ENCODE peak calls at places on chromosomes 5 and 9, in four cellular contexts. One of them, this sample, is unnamed.

GRCh38 chr9:118674942-118675341 is 694.3 kb downstream of the BRINP1 start:
- DNase-seq in HT-29: no peak
- DNase-seq in uterus: no peak
- DNase-seq in AG08396: no peak
- DNase-seq in this sample: no peak

GRCh38 chr5:103362211-103362610 is 103.6 kb downstream of the MACIR start:
- DNase-seq in uterus: no peak
- DNase-seq in HT-29: no peak
- DNase-seq in AG08396: no peak
- DNase-seq in this sample: no peak

GRCh38 chr5:108046955-108047670 is 334.8 kb downstream of the FBXL17 start:
- DNase-seq in uterus: no peak
- DNase-seq in HT-29: no peak
- DNase-seq in AG08396: no peak
- DNase-seq in this sample: no peak

GRCh38 chr9:127133739-127134167 is 11.3 kb upstream of the ANGPTL2 start:
- DNase-seq in HT-29: no peak
- DNase-seq in AG08396: peak; percentile 70
- DNase-seq in uterus: peak; percentile 78
- DNase-seq in this sample: no peak

GRCh38 chr9:117703538-117703937 is 665 bp upstream of the TLR4 start:
- DNase-seq in HT-29: no peak
- DNase-seq in uterus: no peak
- DNase-seq in AG08396: no peak
- DNase-seq in this sample: no peak

GRCh38 chr9:127158995-127159801 is 36.8 kb upstream of the ANGPTL2 start:
- DNase-seq in HT-29: peak; percentile 56
- DNase-seq in AG08396: peak; percentile 82
- DNase-seq in uterus: peak; percentile 75
- DNase-seq in this sample: peak; percentile 31

GRCh38 chr9:137759649-137760321 is 117.8 kb upstream of the CACNA1B start:
- DNase-seq in AG08396: no peak
- DNase-seq in uterus: no peak
- DNase-seq in HT-29: no peak
- DNase-seq in this sample: no peak

GRCh38 chr5:14364576-14365472 is 216.8 kb upstream of the OTULINL start:
- DNase-seq in uterus: no peak
- DNase-seq in AG08396: no peak
- DNase-seq in HT-29: peak; percentile 75
- DNase-seq in this sample: peak; percentile 16

GRCh38 chr5:137935694-137936093 is 46.4 kb downstream of the PKD2L2 start:
- DNase-seq in HT-29: no peak
- DNase-seq in AG08396: no peak
- DNase-seq in uterus: no peak
- DNase-seq in this sample: no peak

GRCh38 chr9:4508907-4509589 is 18.8 kb downstream of the SLC1A1 start:
- DNase-seq in HT-29: no peak
- DNase-seq in uterus: no peak
- DNase-seq in AG08396: peak; percentile 69
- DNase-seq in this sample: no peak

GRCh38 chr9:70964861-70965260 is 156.6 kb downstream of the TRPM3 start:
- DNase-seq in AG08396: no peak
- DNase-seq in uterus: no peak
- DNase-seq in HT-29: no peak
- DNase-seq in this sample: no peak

GRCh38 chr9:107732781-107733529 is 243.4 kb upstream of the KLF4 start:
- DNase-seq in HT-29: no peak
- DNase-seq in AG08396: peak; percentile 65
- DNase-seq in uterus: peak; percentile 54
- DNase-seq in this sample: no peak

GRCh38 chr9:133991211-133991921 is 758 bp downstream of the VAV2 start:
- DNase-seq in HT-29: peak; percentile 4
- DNase-seq in uterus: no peak
- DNase-seq in AG08396: peak; percentile 43
- DNase-seq in this sample: peak; percentile 32

GRCh38 chr5:179201986-179202385 is 141.8 kb downstream of the ZNF354C start:
- DNase-seq in uterus: no peak
- DNase-seq in AG08396: no peak
- DNase-seq in HT-29: no peak
- DNase-seq in this sample: no peak

GRCh38 chr5:6686501-6686900 is 26.7 kb upstream of the TENT4A start:
- DNase-seq in AG08396: no peak
- DNase-seq in HT-29: no peak
- DNase-seq in uterus: no peak
- DNase-seq in this sample: no peak

GRCh38 chr5:173880306-173880985 is 7.7 kb upstream of the CPEB4 start:
- DNase-seq in HT-29: no peak
- DNase-seq in AG08396: peak; percentile 73
- DNase-seq in uterus: no peak
- DNase-seq in this sample: no peak

GRCh38 chr5:113487779-113488644 is at the start of gene MCC:
- DNase-seq in AG08396: peak; percentile 96
- DNase-seq in uterus: peak; percentile 70
- DNase-seq in HT-29: no peak
- DNase-seq in this sample: peak; percentile 83

GRCh38 chr9:132744881-132745761 is 74.9 kb downstream of the GTF3C4 start:
- DNase-seq in AG08396: no peak
- DNase-seq in HT-29: no peak
- DNase-seq in uterus: no peak
- DNase-seq in this sample: no peak

GRCh38 chr9:99752710-99753109 is 69.0 kb upstream of the NR4A3 start:
- DNase-seq in uterus: no peak
- DNase-seq in HT-29: no peak
- DNase-seq in AG08396: peak; percentile 22
- DNase-seq in this sample: no peak

GRCh38 chr9:27732494-27732893 is 159.2 kb upstream of the C9orf72 start:
- DNase-seq in AG08396: no peak
- DNase-seq in uterus: no peak
- DNase-seq in HT-29: no peak
- DNase-seq in this sample: no peak

GRCh38 chr5:72458407-72458806 is 48.8 kb downstream of the ZNF366 start:
- DNase-seq in uterus: no peak
- DNase-seq in AG08396: no peak
- DNase-seq in HT-29: no peak
- DNase-seq in this sample: no peak

GRCh38 chr9:121947683-121948300 is 145.3 kb downstream of the TTLL11 start:
- DNase-seq in uterus: no peak
- DNase-seq in HT-29: no peak
- DNase-seq in AG08396: no peak
- DNase-seq in this sample: no peak

GRCh38 chr5:156774273-156774672 is 75.8 kb upstream of the PPP1R2B start:
- DNase-seq in HT-29: no peak
- DNase-seq in uterus: no peak
- DNase-seq in AG08396: no peak
- DNase-seq in this sample: no peak

GRCh38 chr9:98516897-98517503 is 191.7 kb downstream of the GABBR2 start:
- DNase-seq in uterus: no peak
- DNase-seq in AG08396: no peak
- DNase-seq in HT-29: no peak
- DNase-seq in this sample: no peak

GRCh38 chr9:136488247-136489214 is 5.7 kb upstream of the SEC16A start:
- DNase-seq in uterus: peak; percentile 75
- DNase-seq in AG08396: peak; percentile 64
- DNase-seq in HT-29: peak; percentile 82
- DNase-seq in this sample: peak; percentile 83

GRCh38 chr5:153661897-153662296 is 171.4 kb downstream of the GRIA1 start:
- DNase-seq in AG08396: no peak
- DNase-seq in uterus: no peak
- DNase-seq in HT-29: no peak
- DNase-seq in this sample: no peak

GRCh38 chr9:69252436-69252835 is 72.6 kb upstream of the ENTREP1 start:
- DNase-seq in uterus: no peak
- DNase-seq in AG08396: no peak
- DNase-seq in HT-29: no peak
- DNase-seq in this sample: no peak

GRCh38 chr5:32814141-32814540 is 103.0 kb downstream of the NPR3 start:
- DNase-seq in AG08396: no peak
- DNase-seq in uterus: no peak
- DNase-seq in HT-29: no peak
- DNase-seq in this sample: no peak

GRCh38 chr5:33313150-33313549 is 127.6 kb upstream of the TARS1 start:
- DNase-seq in AG08396: peak; percentile 12
- DNase-seq in uterus: no peak
- DNase-seq in HT-29: peak; percentile 91
- DNase-seq in this sample: peak; percentile 44

GRCh38 chr5:52587131-52587530 is 200.6 kb upstream of the ITGA1 start:
- DNase-seq in HT-29: no peak
- DNase-seq in uterus: no peak
- DNase-seq in AG08396: no peak
- DNase-seq in this sample: no peak

GRCh38 chr5:146042628-146043279 is 62.6 kb downstream of the PLAC8L1 start:
- DNase-seq in AG08396: peak; percentile 54
- DNase-seq in HT-29: peak; percentile 62
- DNase-seq in uterus: no peak
- DNase-seq in this sample: peak; percentile 45

GRCh38 chr5:135457424-135458071 is 5.4 kb upstream of the TIFAB start:
- DNase-seq in HT-29: peak; percentile 74
- DNase-seq in uterus: peak; percentile 31
- DNase-seq in AG08396: peak; percentile 56
- DNase-seq in this sample: peak; percentile 82

GRCh38 chr9:87285183-87285582 is 212.5 kb upstream of the DAPK1 start:
- DNase-seq in HT-29: peak; percentile 7
- DNase-seq in AG08396: no peak
- DNase-seq in uterus: no peak
- DNase-seq in this sample: peak; percentile 3

This sample was measured in Calu3.